ENCODE peak calls at places on chromosome 22, in five cellular contexts. One of them, this sample, is unnamed.

GRCh38 chr22:46934746-46935491 is 172.5 kb downstream of the TBC1D22A start:
- DNase-seq in prostate gland: no peak
- DNase-seq in dorsolateral prefrontal cortex: no peak
- DNase-seq in adrenal gland: no peak
- DNase-seq in left ventricle myocardium inferior: no peak
- DNase-seq in this sample: no peak

GRCh38 chr22:46421272-46421671 is 85.8 kb downstream of the TRMU start:
- DNase-seq in prostate gland: no peak
- DNase-seq in dorsolateral prefrontal cortex: no peak
- DNase-seq in adrenal gland: no peak
- DNase-seq in left ventricle myocardium inferior: no peak
- DNase-seq in this sample: no peak

GRCh38 chr22:46187862-46188261 is 37.5 kb downstream of the PPARA start:
- DNase-seq in prostate gland: no peak
- DNase-seq in dorsolateral prefrontal cortex: no peak
- DNase-seq in adrenal gland: no peak
- DNase-seq in left ventricle myocardium inferior: no peak
- DNase-seq in this sample: no peak

GRCh38 chr22:30947163-30947820 is 21.3 kb downstream of the MORC2 start:
- DNase-seq in prostate gland: peak
- DNase-seq in dorsolateral prefrontal cortex: peak
- DNase-seq in adrenal gland: no peak
- DNase-seq in left ventricle myocardium inferior: peak
- DNase-seq in this sample: no peak

GRCh38 chr22:31082606-31083376 is 1.7 kb downstream of the SMTN start:
- DNase-seq in prostate gland: peak
- DNase-seq in dorsolateral prefrontal cortex: no peak
- DNase-seq in adrenal gland: peak
- DNase-seq in left ventricle myocardium inferior: peak
- DNase-seq in this sample: no peak

GRCh38 chr22:17106785-17107546 is 14.2 kb downstream of the TMEM121B start:
- DNase-seq in prostate gland: no peak
- DNase-seq in dorsolateral prefrontal cortex: no peak
- DNase-seq in adrenal gland: no peak
- DNase-seq in left ventricle myocardium inferior: no peak
- DNase-seq in this sample: no peak

GRCh38 chr22:47269689-47270088 is 507.2 kb downstream of the TBC1D22A start:
- DNase-seq in prostate gland: no peak
- DNase-seq in dorsolateral prefrontal cortex: no peak
- DNase-seq in adrenal gland: no peak
- DNase-seq in left ventricle myocardium inferior: no peak
- DNase-seq in this sample: no peak

GRCh38 chr22:29309332-29310064 is 3.0 kb downstream of the GAS2L1 start:
- DNase-seq in prostate gland: no peak
- DNase-seq in dorsolateral prefrontal cortex: no peak
- DNase-seq in adrenal gland: peak
- DNase-seq in left ventricle myocardium inferior: peak
- DNase-seq in this sample: peak

GRCh38 chr22:32487021-32487420 is 12.4 kb downstream of the FBXO7 start:
- DNase-seq in prostate gland: no peak
- DNase-seq in dorsolateral prefrontal cortex: no peak
- DNase-seq in adrenal gland: no peak
- DNase-seq in left ventricle myocardium inferior: no peak
- DNase-seq in this sample: no peak

GRCh38 chr22:32752326-32752725 is 49.2 kb upstream of the TIMP3 start:
- DNase-seq in prostate gland: no peak
- DNase-seq in dorsolateral prefrontal cortex: no peak
- DNase-seq in adrenal gland: no peak
- DNase-seq in left ventricle myocardium inferior: no peak
- DNase-seq in this sample: no peak

GRCh38 chr22:17201285-17201945 is 17.8 kb downstream of the ADA2 start:
- DNase-seq in prostate gland: no peak
- DNase-seq in dorsolateral prefrontal cortex: no peak
- DNase-seq in adrenal gland: no peak
- DNase-seq in left ventricle myocardium inferior: no peak
- DNase-seq in this sample: no peak

GRCh38 chr22:11605468-11605981 is 3922.5 kb upstream of the OR11H1 start:
- DNase-seq in prostate gland: no peak
- DNase-seq in dorsolateral prefrontal cortex: no peak
- DNase-seq in adrenal gland: no peak
- DNase-seq in left ventricle myocardium inferior: no peak
- DNase-seq in this sample: no peak

GRCh38 chr22:41683052-41683451 is 5.6 kb downstream of the SNU13 start:
- DNase-seq in prostate gland: no peak
- DNase-seq in dorsolateral prefrontal cortex: no peak
- DNase-seq in adrenal gland: no peak
- DNase-seq in left ventricle myocardium inferior: no peak
- DNase-seq in this sample: no peak

GRCh38 chr22:31488988-31489617 is 539 bp downstream of the EIF4ENIF1 start:
- DNase-seq in prostate gland: peak
- DNase-seq in dorsolateral prefrontal cortex: peak
- DNase-seq in adrenal gland: peak
- DNase-seq in left ventricle myocardium inferior: peak
- DNase-seq in this sample: no peak

GRCh38 chr22:25953919-25954318 is 211.9 kb downstream of the MYO18B start:
- DNase-seq in prostate gland: no peak
- DNase-seq in dorsolateral prefrontal cortex: no peak
- DNase-seq in adrenal gland: no peak
- DNase-seq in left ventricle myocardium inferior: no peak
- DNase-seq in this sample: no peak

GRCh38 chr22:40348025-40348658 is 1.8 kb downstream of the ADSL start:
- DNase-seq in prostate gland: peak
- DNase-seq in dorsolateral prefrontal cortex: peak
- DNase-seq in adrenal gland: peak
- DNase-seq in left ventricle myocardium inferior: no peak
- DNase-seq in this sample: no peak

GRCh38 chr22:21688341-21688705 is 22.5 kb downstream of the PPIL2 start:
- DNase-seq in prostate gland: no peak
- DNase-seq in dorsolateral prefrontal cortex: no peak
- DNase-seq in adrenal gland: no peak
- DNase-seq in left ventricle myocardium inferior: no peak
- DNase-seq in this sample: no peak

GRCh38 chr22:20154602-20155183 is 3.8 kb upstream of the CCDC188 start:
- DNase-seq in prostate gland: no peak
- DNase-seq in dorsolateral prefrontal cortex: no peak
- DNase-seq in adrenal gland: no peak
- DNase-seq in left ventricle myocardium inferior: no peak
- DNase-seq in this sample: no peak
- TF ChIP-seq CTCF in prostate gland: no peak
- TF ChIP-seq CTCF in dorsolateral prefrontal cortex: no peak
- TF ChIP-seq CTCF in adrenal gland: no peak
- TF ChIP-seq CTCF in left ventricle myocardium inferior: no peak
- TF ChIP-seq CTCF in this sample: peak

GRCh38 chr22:35345808-35346505 is 34.9 kb upstream of the HMOX1 start:
- DNase-seq in prostate gland: no peak
- DNase-seq in dorsolateral prefrontal cortex: no peak
- DNase-seq in adrenal gland: no peak
- DNase-seq in left ventricle myocardium inferior: no peak
- DNase-seq in this sample: no peak

GRCh38 chr22:35348703-35349102 is 32.2 kb upstream of the HMOX1 start:
- DNase-seq in prostate gland: no peak
- DNase-seq in dorsolateral prefrontal cortex: no peak
- DNase-seq in adrenal gland: no peak
- DNase-seq in left ventricle myocardium inferior: no peak
- DNase-seq in this sample: no peak

GRCh38 chr22:35348026-35348590 is 32.8 kb upstream of the HMOX1 start:
- DNase-seq in prostate gland: no peak
- DNase-seq in dorsolateral prefrontal cortex: no peak
- DNase-seq in adrenal gland: no peak
- DNase-seq in left ventricle myocardium inferior: no peak
- DNase-seq in this sample: no peak

GRCh38 chr22:35346596-35347220 is 34.2 kb upstream of the HMOX1 start:
- DNase-seq in prostate gland: no peak
- DNase-seq in dorsolateral prefrontal cortex: no peak
- DNase-seq in adrenal gland: no peak
- DNase-seq in left ventricle myocardium inferior: no peak
- DNase-seq in this sample: no peak

DNA sequence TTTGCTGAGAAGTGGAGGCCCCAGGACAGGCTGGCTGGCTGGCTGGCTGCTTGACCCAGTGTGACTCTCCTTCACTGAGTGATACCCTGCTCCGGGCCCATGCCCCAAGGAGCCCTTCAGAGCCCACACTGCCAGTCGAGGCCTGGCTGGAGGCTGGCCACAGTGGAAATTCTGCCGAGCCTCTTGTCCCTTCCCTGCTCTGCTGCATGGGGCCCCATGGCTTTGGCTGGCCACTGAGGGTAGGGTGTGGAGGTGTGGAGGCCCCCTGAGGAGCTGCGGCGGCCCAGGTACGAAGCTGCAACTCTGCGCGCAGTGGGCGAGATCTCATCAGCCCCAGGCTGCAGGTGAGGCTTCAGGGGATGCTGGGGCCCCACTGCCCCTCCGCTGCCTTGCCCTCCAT is 33.4 kb upstream of the HMOX1 start:
- DNase-seq in prostate gland: no peak
- DNase-seq in dorsolateral prefrontal cortex: no peak
- DNase-seq in adrenal gland: no peak
- DNase-seq in left ventricle myocardium inferior: no peak
- DNase-seq in this sample: no peak
- TF ChIP-seq CTCF in prostate gland: no peak
- TF ChIP-seq CTCF in dorsolateral prefrontal cortex: no peak
- TF ChIP-seq CTCF in adrenal gland: no peak
- TF ChIP-seq CTCF in left ventricle myocardium inferior: no peak
- TF ChIP-seq CTCF in this sample: no peak

GRCh38 chr22:27989758-27990450 is 70.8 kb upstream of the PITPNB start:
- DNase-seq in prostate gland: no peak
- DNase-seq in dorsolateral prefrontal cortex: no peak
- DNase-seq in adrenal gland: peak
- DNase-seq in left ventricle myocardium inferior: no peak
- DNase-seq in this sample: peak

GRCh38 chr22:27990451-27990840 is 71.4 kb upstream of the PITPNB start:
- DNase-seq in prostate gland: no peak
- DNase-seq in dorsolateral prefrontal cortex: no peak
- DNase-seq in adrenal gland: peak
- DNase-seq in left ventricle myocardium inferior: no peak
- DNase-seq in this sample: peak

GRCh38 chr22:27992294-27993165 is 73.5 kb upstream of the PITPNB start:
- DNase-seq in prostate gland: no peak
- DNase-seq in dorsolateral prefrontal cortex: peak
- DNase-seq in adrenal gland: peak
- DNase-seq in left ventricle myocardium inferior: no peak
- DNase-seq in this sample: peak

GRCh38 chr22:27991586-27992293 is 72.7 kb upstream of the PITPNB start:
- DNase-seq in prostate gland: no peak
- DNase-seq in dorsolateral prefrontal cortex: no peak
- DNase-seq in adrenal gland: peak
- DNase-seq in left ventricle myocardium inferior: no peak
- DNase-seq in this sample: peak

GRCh38 chr22:27990879-27991278 is 71.8 kb upstream of the PITPNB start:
- DNase-seq in prostate gland: no peak
- DNase-seq in dorsolateral prefrontal cortex: no peak
- DNase-seq in adrenal gland: peak
- DNase-seq in left ventricle myocardium inferior: peak
- DNase-seq in this sample: peak
- TF ChIP-seq CTCF in prostate gland: peak
- TF ChIP-seq CTCF in dorsolateral prefrontal cortex: peak
- TF ChIP-seq CTCF in adrenal gland: peak
- TF ChIP-seq CTCF in left ventricle myocardium inferior: peak
- TF ChIP-seq CTCF in this sample: peak

DNA sequence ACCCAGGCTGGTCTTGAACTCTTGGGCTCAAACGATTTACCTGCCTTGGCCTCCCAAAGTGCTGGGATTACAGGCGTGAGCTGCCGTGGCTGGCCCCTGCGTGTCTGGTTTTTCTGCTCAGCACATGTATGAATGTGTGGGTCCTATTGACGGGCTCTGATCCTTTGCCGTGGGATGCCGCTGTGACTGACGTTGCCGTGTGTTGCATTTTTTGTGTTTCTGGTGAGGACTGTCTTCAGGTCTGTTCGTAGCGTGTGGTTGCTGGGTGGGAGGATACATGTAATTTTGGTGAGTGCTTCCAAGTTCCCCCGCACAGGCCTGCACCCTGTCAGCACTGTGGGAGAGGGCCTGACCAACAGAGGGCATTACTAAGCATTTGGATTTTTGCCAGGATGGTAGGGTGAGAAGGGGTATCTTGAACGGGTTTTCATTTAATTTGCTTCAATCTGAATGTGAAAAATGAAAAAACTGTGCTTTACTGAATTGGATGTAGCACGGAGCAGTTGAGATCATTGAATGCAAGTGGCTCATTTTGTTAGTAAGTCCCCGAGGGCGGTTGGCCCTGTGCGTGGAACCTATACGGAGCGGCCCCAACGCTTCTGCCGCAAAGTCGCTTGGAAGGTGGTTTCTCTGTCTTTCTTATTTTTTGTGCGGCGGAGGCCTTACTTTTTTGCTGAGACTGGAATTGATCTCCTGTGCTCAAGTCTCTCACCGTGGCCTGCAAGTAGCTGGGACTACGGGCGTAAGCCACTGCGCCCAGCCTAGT is 8.2 kb downstream of the ZBED4 start:
- DNase-seq in prostate gland: no peak
- DNase-seq in dorsolateral prefrontal cortex: no peak
- DNase-seq in adrenal gland: no peak
- DNase-seq in left ventricle myocardium inferior: no peak
- DNase-seq in this sample: no peak
- TF ChIP-seq CTCF in prostate gland: no peak
- TF ChIP-seq CTCF in dorsolateral prefrontal cortex: no peak
- TF ChIP-seq CTCF in adrenal gland: no peak
- TF ChIP-seq CTCF in left ventricle myocardium inferior: no peak
- TF ChIP-seq CTCF in this sample: no peak

DNA sequence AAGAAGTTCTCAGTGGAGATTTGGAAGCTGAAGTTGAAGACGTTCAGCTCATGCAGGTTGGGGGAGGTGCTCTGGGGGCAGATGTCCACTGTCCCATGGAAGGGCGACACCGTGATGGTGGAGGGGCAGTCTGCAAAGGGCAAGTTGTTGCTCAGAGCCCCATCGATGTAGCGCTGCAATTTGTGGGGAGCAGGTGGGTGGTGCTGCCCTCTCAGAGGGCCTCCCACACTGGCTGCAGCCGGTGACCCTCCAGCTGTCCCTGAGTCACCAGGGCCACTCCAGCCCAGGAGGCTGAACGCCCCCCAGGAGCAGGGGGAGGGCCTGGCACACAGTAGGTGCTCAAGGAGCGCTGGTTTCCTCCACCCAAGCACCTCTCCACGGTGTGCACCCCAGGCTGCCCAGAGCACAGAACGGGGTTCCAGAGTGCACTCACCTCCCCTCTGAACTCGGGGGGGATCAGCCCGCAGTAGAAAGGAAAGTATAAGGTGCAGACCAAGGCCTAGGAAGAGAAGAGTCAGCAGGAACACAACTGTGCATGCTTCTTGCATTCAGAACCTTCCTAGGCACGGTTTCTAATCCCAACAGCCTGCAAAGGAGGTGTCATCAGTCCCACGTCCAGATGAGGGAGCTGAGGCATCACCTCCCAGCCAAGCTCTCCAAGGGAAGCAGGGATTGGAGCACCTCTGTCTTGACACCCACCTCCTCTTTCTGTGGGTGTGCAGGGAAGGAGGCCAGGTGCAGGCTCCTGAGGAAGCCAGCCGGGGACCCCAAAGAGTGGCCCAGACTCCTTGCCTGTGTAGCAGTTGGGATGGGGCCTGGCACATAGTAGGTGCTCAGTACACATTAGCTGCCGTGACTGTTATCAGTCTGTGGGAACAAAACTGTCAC is 2.2 kb downstream of the PNPLA5 start:
- DNase-seq in prostate gland: no peak
- DNase-seq in dorsolateral prefrontal cortex: no peak
- DNase-seq in adrenal gland: no peak
- DNase-seq in left ventricle myocardium inferior: no peak
- DNase-seq in this sample: peak
- TF ChIP-seq CTCF in prostate gland: no peak
- TF ChIP-seq CTCF in dorsolateral prefrontal cortex: no peak
- TF ChIP-seq CTCF in adrenal gland: no peak
- TF ChIP-seq CTCF in left ventricle myocardium inferior: no peak
- TF ChIP-seq CTCF in this sample: peak

GRCh38 chr22:37026325-37026724 is 6.8 kb downstream of the MPST start:
- DNase-seq in prostate gland: no peak
- DNase-seq in dorsolateral prefrontal cortex: no peak
- DNase-seq in adrenal gland: no peak
- DNase-seq in left ventricle myocardium inferior: peak
- DNase-seq in this sample: no peak
- TF ChIP-seq CTCF in prostate gland: no peak
- TF ChIP-seq CTCF in dorsolateral prefrontal cortex: no peak
- TF ChIP-seq CTCF in adrenal gland: no peak
- TF ChIP-seq CTCF in left ventricle myocardium inferior: no peak
- TF ChIP-seq CTCF in this sample: no peak